ENCODE peak calls at places on chromosomes 11 and 22, in ten cellular contexts. J is CD8-positive, alpha-beta T cell; U is body of pancreas; M is colonic mucosa; G is neural progenitor cell; I is astrocyte; A is sigmoid colon; S is left lung; Z is endothelial cell of umbilical vein; L is HCT116. Y is an unnamed sample. For H3K9me3, the result is how much of the 10 kb centered on the place peaks cover.

GRCh38 chr11:83895516-83895915 is 609.3 kb upstream of the CCDC90B start:
- DNase-seq in J (no peak), U (no peak), M (no peak), G (peak), I (peak), A (no peak), S (no peak), Z (no peak), L (no peak), Y (no peak)

GRCh38 chr11:70476669-70477068 is 78.3 kb downstream of the CTTN start:
- DNase-seq in J (no peak), U (no peak), M (no peak), G (no peak), I (no peak), A (no peak), S (no peak), Z (no peak), L (no peak), Y (no peak)

GRCh38 chr11:22244986-22245592 is 52.2 kb downstream of the ANO5 start:
- DNase-seq in J (no peak), U (peak), M (no peak), G (peak), I (peak), A (no peak), S (peak), Z (peak), L (peak), Y (peak)

GRCh38 chr22:22735695-22736611 is 91.5 kb downstream of the GGTLC2 start:
- DNase-seq in J (no peak), U (no peak), M (no peak), G (no peak), I (no peak), A (no peak), S (no peak), Z (no peak), L (no peak), Y (no peak)

GRCh38 chr11:126212089-126212660 is 593 bp downstream of the FAM118B start:
- DNase-seq in J (no peak), U (no peak), M (no peak), G (peak), I (no peak), A (no peak), S (no peak), Z (peak), L (no peak), Y (no peak)

GRCh38 chr11:63537293-63538101 is 889 bp downstream of the PLAAT4 start:
- DNase-seq in J (no peak), U (peak), M (no peak), G (no peak), I (peak), A (peak), S (peak), Z (peak), L (no peak), Y (peak)

GRCh38 chr22:33062402-33062801 is 4.2 kb upstream of the SYN3 start:
- DNase-seq in J (no peak), U (no peak), M (no peak), G (no peak), I (no peak), A (no peak), S (no peak), Z (no peak), L (no peak), Y (no peak)

GRCh38 chr22:35866646-35867045 is 149.0 kb downstream of the APOL5 start:
- DNase-seq in J (no peak), U (no peak), M (no peak), G (peak), I (peak), A (no peak), S (no peak), Z (no peak), L (no peak), Y (no peak)

GRCh38 chr11:6619021-6619745 is at the start of gene TPP1:
- DNase-seq in J (peak), U (peak), M (peak), G (peak), I (peak), A (peak), S (peak), Z (peak), L (peak), Y (peak)

GRCh38 chr22:21657361-21658118 is 8.3 kb upstream of the PPIL2 start:
- DNase-seq in J (peak), U (peak), M (peak), G (peak), I (no peak), A (no peak), S (peak), Z (peak), L (peak), Y (peak)

GRCh38 chr11:70590356-70590991 is 192.1 kb downstream of the CTTN start:
- DNase-seq in J (no peak), U (no peak), M (no peak), G (no peak), I (no peak), A (no peak), S (no peak), Z (no peak), L (no peak), Y (no peak)

GRCh38 chr22:44667276-44667675 is 34.7 kb upstream of the PRR5 start:
- DNase-seq in J (no peak), U (no peak), M (no peak), G (no peak), I (no peak), A (peak), S (no peak), Z (no peak), L (no peak), Y (no peak)

GRCh38 chr11:66346476-66347424 is 679 bp downstream of the B4GAT1 start:
- DNase-seq in J (no peak), U (peak), M (peak), G (peak), I (no peak), A (no peak), S (no peak), Z (no peak), L (no peak), Y (peak)

GRCh38 chr11:56841210-56841810 is 92.8 kb upstream of the OR9G4 start:
- DNase-seq in J (no peak), U (peak), M (peak), G (peak), I (peak), A (no peak), S (peak), Z (peak), L (peak), Y (no peak)

GRCh38 chr11:59206635-59207034 is 6.1 kb downstream of the MPEG1 start:
- DNase-seq in J (no peak), U (peak), M (peak), G (peak), I (no peak), A (no peak), S (no peak), Z (peak), L (peak), Y (peak)

GRCh38 chr11:101357771-101358170 is 226.0 kb downstream of the TRPC6 start:
- DNase-seq in J (no peak), U (no peak), M (no peak), G (no peak), I (no peak), A (no peak), S (no peak), Z (no peak), L (no peak), Y (no peak)

GRCh38 chr11:12402027-12402426 is 24.7 kb downstream of the PARVA start:
- DNase-seq in J (no peak), U (no peak), M (no peak), G (no peak), I (peak), A (no peak), S (no peak), Z (no peak), L (no peak), Y (no peak)

GRCh38 chr11:235998-236773 is at the start of gene SIRT3:
- DNase-seq in J (peak), U (peak), M (peak), G (peak), I (peak), A (peak), S (peak), Z (peak), L (peak), Y (peak)

GRCh38 chr11:114199051-114199450 is 97.1 kb upstream of the NNMT start:
- DNase-seq in J (no peak), U (no peak), M (no peak), G (no peak), I (no peak), A (no peak), S (no peak), Z (no peak), L (no peak), Y (no peak)

GRCh38 chr11:63766501-63767270 is 1.9 kb downstream of the ZFTA start:
- DNase-seq in J (no peak), U (no peak), M (peak), G (peak), I (no peak), A (no peak), S (no peak), Z (no peak), L (no peak), Y (no peak)

GRCh38 chr11:62883677-62884076 is 3.0 kb downstream of the SLC3A2 start:
- DNase-seq in J (no peak), U (no peak), M (no peak), G (no peak), I (no peak), A (no peak), S (no peak), Z (no peak), L (no peak), Y (no peak)

GRCh38 chr22:50091092-50091491 is 1.3 kb downstream of the MOV10L1 start:
- DNase-seq in J (no peak), U (no peak), M (no peak), G (no peak), I (no peak), A (no peak), S (no peak), Z (no peak), L (no peak), Y (no peak)

GRCh38 chr22:46984751-46985506 is 222.5 kb downstream of the TBC1D22A start:
- DNase-seq in J (no peak), U (no peak), M (no peak), G (no peak), I (peak), A (no peak), S (no peak), Z (peak), L (peak), Y (no peak)

GRCh38 chr22:17724678-17725464 is 49.4 kb downstream of the BID start:
- DNase-seq in J (no peak), U (no peak), M (no peak), G (no peak), I (no peak), A (no peak), S (no peak), Z (no peak), L (no peak), Y (no peak)

GRCh38 chr11:911890-912219 is 1.2 kb upstream of the CHID1 start:
- DNase-seq in J (no peak), U (no peak), M (no peak), G (no peak), I (no peak), A (no peak), S (no peak), Z (no peak), L (no peak), Y (no peak)

GRCh38 chr11:114259124-114259526 is 37.1 kb upstream of the NNMT start:
- DNase-seq in J (no peak), U (peak), M (no peak), G (no peak), I (no peak), A (peak), S (no peak), Z (no peak), L (no peak), Y (peak)

GRCh38 chr11:35515224-35515623 is 10.2 kb downstream of the PAMR1 start:
- DNase-seq in J (no peak), U (no peak), M (no peak), G (no peak), I (peak), A (no peak), S (no peak), Z (no peak), L (no peak), Y (no peak)

DNA sequence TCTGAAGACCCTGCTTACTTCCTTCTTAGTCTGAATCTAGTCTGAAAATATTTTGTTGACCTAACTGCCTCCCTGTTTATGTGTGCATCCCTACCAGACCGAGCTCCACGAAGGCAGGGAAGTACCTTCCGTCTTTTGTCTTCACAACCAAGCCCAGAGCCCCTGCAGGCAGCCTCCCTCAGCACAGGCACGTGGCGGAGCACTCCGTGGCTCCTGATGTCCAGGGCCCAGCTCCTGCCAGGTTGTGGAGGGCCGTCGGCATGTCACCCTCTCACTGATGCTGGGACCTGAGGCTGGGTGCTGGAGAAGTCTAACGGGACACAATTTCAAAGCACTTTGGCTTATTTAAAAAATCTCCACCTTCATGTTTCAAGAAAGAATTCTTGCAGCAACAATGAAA is 59.4 kb upstream of the CLTCL1 start:
- DNase-seq in J (no peak), U (no peak), M (no peak), G (no peak), I (no peak), A (no peak), S (no peak), Z (no peak), L (no peak), Y (no peak)
- H3K27ac ChIP-seq in J (no peak), U (no peak), M (no peak), G (no peak), I (no peak), A (no peak), S (no peak), Z (no peak), L (no peak), Y (no peak)

DNA sequence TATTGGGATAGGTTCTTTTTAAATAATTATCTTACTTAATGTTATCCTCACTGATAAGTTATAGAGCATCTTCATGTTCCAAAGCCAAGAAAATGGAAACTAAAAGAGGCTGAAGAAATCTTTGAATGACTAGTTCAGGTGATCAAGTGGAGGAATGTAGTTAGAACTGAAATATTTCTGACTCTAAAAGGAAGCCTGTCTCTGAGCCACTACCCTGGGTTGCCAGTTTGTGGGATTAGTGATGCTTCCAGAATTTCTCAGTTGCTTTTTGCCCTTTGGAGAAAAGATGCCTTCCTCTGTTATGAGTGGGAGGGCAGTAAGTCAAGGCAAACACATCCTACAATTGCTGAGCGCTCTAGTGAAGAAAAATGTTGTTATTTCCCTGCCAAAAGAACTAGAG is 319.2 kb downstream of the DDX10 start:
- DNase-seq in J (no peak), U (no peak), M (no peak), G (no peak), I (no peak), A (no peak), S (no peak), Z (no peak), L (no peak), Y (no peak)
- H3K9me3 ChIP-seq in J (under half), U (under half), M (under half), G (under half), I (under half), A (under half), S (under half), Z (under half), L (under half), Y (under half)

GRCh38 chr11:75524576-75525432 is 937 bp downstream of the GDPD5 start:
- DNase-seq in J (no peak), U (peak), M (no peak), G (peak), I (no peak), A (no peak), S (no peak), Z (peak), L (no peak), Y (peak)

GRCh38 chr11:75525433-75526191 is at the start of gene GDPD5:
- DNase-seq in J (peak), U (peak), M (peak), G (peak), I (peak), A (peak), S (peak), Z (peak), L (peak), Y (peak)

GRCh38 chr11:75527938-75528845 is 2.5 kb upstream of the GDPD5 start:
- DNase-seq in J (no peak), U (no peak), M (no peak), G (no peak), I (no peak), A (no peak), S (no peak), Z (no peak), L (no peak), Y (no peak)

GRCh38 chr11:75527130-75527529 is 1.4 kb upstream of the GDPD5 start:
- DNase-seq in J (no peak), U (no peak), M (no peak), G (no peak), I (no peak), A (no peak), S (no peak), Z (no peak), L (no peak), Y (no peak)

GRCh38 chr11:75526192-75526541 is 426 bp upstream of the GDPD5 start:
- DNase-seq in J (no peak), U (no peak), M (no peak), G (no peak), I (no peak), A (no peak), S (no peak), Z (no peak), L (no peak), Y (no peak)
- H3K27ac ChIP-seq in J (no peak), U (peak), M (no peak), G (no peak), I (no peak), A (peak), S (no peak), Z (no peak), L (peak), Y (no peak)

DNA sequence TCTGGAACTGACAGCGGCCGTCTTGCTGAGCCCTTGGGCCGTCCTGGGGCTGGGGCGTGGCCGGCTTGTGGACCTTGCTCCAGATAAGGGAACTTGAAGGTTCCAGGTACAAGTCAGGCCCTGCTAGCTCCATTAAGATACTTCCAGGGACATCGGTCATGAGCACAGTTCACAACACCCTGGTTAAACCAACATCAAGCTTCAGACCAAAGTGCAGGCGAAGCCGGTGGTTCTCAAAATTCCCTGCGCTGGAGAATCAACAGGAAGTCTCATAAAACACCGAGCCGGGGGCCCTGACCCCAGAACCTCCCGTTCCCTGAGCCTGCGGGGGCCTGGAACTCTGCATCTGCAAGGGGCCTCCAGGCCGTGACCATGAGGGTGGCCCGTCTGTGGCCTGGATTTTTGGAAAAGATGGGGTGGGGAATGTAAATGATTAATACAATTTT is 1043.8 kb downstream of the BRD1 start:
- DNase-seq in J (no peak), U (no peak), M (no peak), G (no peak), I (no peak), A (peak), S (no peak), Z (no peak), L (no peak), Y (no peak)
- H3K9me3 ChIP-seq in J (under half), U (under half), M (under half), G (under half), I (under half), A (under half), S (under half), Z (under half), L (under half), Y (under half)

Y was measured in right cardiac atrium.